ENCODE peak calls at places on chromosomes 3 and 15, in six cellular contexts. K, J, Z, Q, C and H are unnamed samples.
A peak's percentile ranks its signal among the peaks of the same experiment; 100 is the strongest.

GRCh38 chr15:90839187-90840071 is 29.0 kb upstream of the FURIN start:
- DNase-seq in J (no peak), Q (no peak), C (no peak), Z (peak; percentile 63), K (peak; percentile 51), H (no peak)

GRCh38 chr3:107506458-107506857 is 16.3 kb upstream of the BBX start:
- DNase-seq in K (no peak), Z (no peak), J (no peak), C (no peak), Q (no peak), H (no peak)

GRCh38 chr15:77546870-77547269 is 85.8 kb downstream of the LINGO1 start:
- DNase-seq in Z (no peak), C (no peak), K (no peak), J (no peak), Q (no peak), H (no peak)

GRCh38 chr15:76512971-76513370 is 176.4 kb downstream of the ISL2 start:
- DNase-seq in C (no peak), K (no peak), J (no peak), Z (no peak), Q (no peak), H (no peak)

GRCh38 chr15:72174551-72175165 is 22.9 kb downstream of the GRAMD2A start:
- DNase-seq in C (no peak), Q (no peak), J (no peak), K (no peak), Z (no peak), H (no peak)

GRCh38 chr15:70892912-70893560 is 410 bp downstream of the LRRC49 start:
- DNase-seq in C (no peak), J (no peak), Z (peak; percentile 63), Q (no peak), K (peak; percentile 84), H (no peak)

GRCh38 chr15:80404057-80404718 is at the start of gene ARNT2:
- DNase-seq in Z (peak; percentile 60), C (no peak), J (no peak), K (no peak), Q (no peak), H (no peak)

GRCh38 chr3:126811530-126811929 is 107.5 kb downstream of the CHCHD6 start:
- DNase-seq in Z (no peak), C (no peak), K (peak; percentile 27), J (no peak), Q (no peak), H (no peak)

GRCh38 chr3:4396599-4396998 is 70.5 kb downstream of the SUMF1 start:
- DNase-seq in K (no peak), J (no peak), Z (no peak), C (no peak), Q (no peak), H (no peak)

GRCh38 chr3:192827208-192827607 is 90.4 kb downstream of the MB21D2 start:
- DNase-seq in K (no peak), Z (no peak), Q (no peak), C (no peak), J (no peak), H (no peak)

GRCh38 chr3:12773724-12774105 is 14.7 kb upstream of the TMEM40 start:
- DNase-seq in J (no peak), K (no peak), Q (no peak), Z (no peak), C (no peak), H (no peak)

GRCh38 chr15:88066758-88067157 is 189.8 kb downstream of the NTRK3 start:
- DNase-seq in Q (no peak), C (no peak), J (no peak), K (no peak), Z (no peak), H (no peak)

GRCh38 chr3:73710340-73710739 is 85.6 kb upstream of the PDZRN3 start:
- DNase-seq in Z (no peak), K (no peak), J (no peak), C (no peak), Q (no peak), H (no peak)

GRCh38 chr15:31440754-31441298 is 114.2 kb downstream of the KLF13 start:
- DNase-seq in K (peak; percentile 29), Q (peak; percentile 17), Z (peak; percentile 49), C (peak; percentile 45), J (peak; percentile 45), H (no peak)

GRCh38 chr3:11385329-11385728 is 113.1 kb downstream of the ATG7 start:
- DNase-seq in C (no peak), J (no peak), Z (no peak), Q (no peak), K (no peak), H (no peak)

GRCh38 chr15:79680721-79681120 is 216.1 kb downstream of the MTHFS start:
- DNase-seq in Q (no peak), J (no peak), Z (no peak), K (peak; percentile 83), C (no peak), H (no peak)

GRCh38 chr3:182083112-182083511 is 371.4 kb downstream of the SOX2 start:
- DNase-seq in K (no peak), Q (no peak), C (no peak), Z (no peak), J (no peak), H (no peak)

GRCh38 chr3:127747751-127748521 is 74.4 kb downstream of the MGLL start:
- DNase-seq in K (peak; percentile 68), Q (no peak), C (no peak), J (no peak), Z (peak; percentile 34), H (peak; percentile 96)

GRCh38 chr3:38907426-38907825 is 91.4 kb upstream of the SCN10A start:
- DNase-seq in C (no peak), J (no peak), Q (no peak), K (no peak), Z (no peak), H (no peak)

GRCh38 chr3:172309059-172309458 is 139.2 kb downstream of the GHSR start:
- DNase-seq in K (no peak), Q (no peak), J (no peak), C (no peak), Z (no peak), H (no peak)

GRCh38 chr15:85972805-85973540 is 106.7 kb upstream of the AGBL1 start:
- DNase-seq in Q (no peak), Z (peak; percentile 18), K (no peak), C (no peak), J (no peak), H (no peak)

GRCh38 chr3:44968447-44968858 is 7.5 kb downstream of the ZDHHC3 start:
- DNase-seq in Q (no peak), Z (no peak), J (no peak), C (no peak), K (no peak), H (no peak)

GRCh38 chr15:29945943-29946591 is 123.8 kb upstream of the TJP1 start:
- DNase-seq in K (no peak), Z (no peak), C (no peak), Q (no peak), J (no peak), H (no peak)

GRCh38 chr3:195394700-195395099 is 48.1 kb downstream of the ACAP2 start:
- DNase-seq in J (no peak), Q (no peak), Z (no peak), K (no peak), C (no peak), H (no peak)

GRCh38 chr3:122926322-122926721 is 101.2 kb downstream of the SEMA5B start:
- DNase-seq in J (no peak), Z (no peak), Q (no peak), K (no peak), C (no peak), H (no peak)

GRCh38 chr3:5078151-5078550 is 43.9 kb upstream of the ARL8B start:
- DNase-seq in Z (peak; percentile 55), Q (no peak), J (no peak), C (no peak), K (peak; percentile 31), H (no peak)

GRCh38 chr3:4906107-4906621 is 73.1 kb upstream of the BHLHE40 start:
- DNase-seq in J (no peak), C (no peak), Z (no peak), K (peak; percentile 49), Q (no peak), H (no peak)